ENCODE peak calls at places on chromosomes 2 and 18, in five cellular contexts. One of them, this sample, is unnamed.

GRCh38 chr2:65397122-65397521 is 35.3 kb downstream of the SPRED2 start:
- DNase-seq in H1: no peak
- DNase-seq in HepG2: no peak
- DNase-seq in WTC11: no peak
- DNase-seq in A549: no peak
- DNase-seq in this sample: no peak

GRCh38 chr2:73111300-73112025 is 1.3 kb downstream of the RAB11FIP5 start:
- DNase-seq in A549: peak; percentile 61
- DNase-seq in H1: peak; percentile 72
- DNase-seq in HepG2: peak; percentile 35
- DNase-seq in WTC11: peak; percentile 61
- DNase-seq in this sample: peak; percentile 45

GRCh38 chr2:231339318-231339717 is 56.2 kb upstream of the B3GNT7 start:
- DNase-seq in A549: no peak
- DNase-seq in H1: no peak
- DNase-seq in HepG2: peak; percentile 23
- DNase-seq in WTC11: no peak
- DNase-seq in this sample: no peak

GRCh38 chr18:36378194-36378593 is 80.7 kb downstream of the FHOD3 start:
- DNase-seq in HepG2: no peak
- DNase-seq in H1: no peak
- DNase-seq in WTC11: no peak
- DNase-seq in A549: no peak
- DNase-seq in this sample: no peak

GRCh38 chr2:15533860-15534480 is 27.2 kb downstream of the NBAS start:
- DNase-seq in WTC11: no peak
- DNase-seq in HepG2: no peak
- DNase-seq in A549: no peak
- DNase-seq in H1: no peak
- DNase-seq in this sample: no peak

GRCh38 chr2:27194538-27195354 is 17.1 kb upstream of the ATRAID start:
- DNase-seq in HepG2: peak; percentile 82
- DNase-seq in WTC11: no peak
- DNase-seq in H1: no peak
- DNase-seq in A549: peak; percentile 26
- DNase-seq in this sample: no peak

GRCh38 chr2:57516740-57517340 is 529.8 kb upstream of the VRK2 start:
- DNase-seq in HepG2: peak; percentile 36
- DNase-seq in H1: no peak
- DNase-seq in WTC11: no peak
- DNase-seq in A549: peak; percentile 57
- DNase-seq in this sample: peak; percentile 36

GRCh38 chr2:219081701-219082331 is 21.1 kb upstream of the IHH start:
- DNase-seq in WTC11: no peak
- DNase-seq in H1: no peak
- DNase-seq in A549: no peak
- DNase-seq in HepG2: peak; percentile 58
- DNase-seq in this sample: no peak

GRCh38 chr2:102245266-102246151 is 58.7 kb downstream of the IL1RL2 start:
- DNase-seq in HepG2: no peak
- DNase-seq in A549: no peak
- DNase-seq in WTC11: no peak
- DNase-seq in H1: peak; percentile 49
- DNase-seq in this sample: no peak

GRCh38 chr2:206728277-206729199 is 10.3 kb upstream of the DYTN start:
- DNase-seq in H1: no peak
- DNase-seq in A549: peak; percentile 39
- DNase-seq in HepG2: peak; percentile 39
- DNase-seq in WTC11: no peak
- DNase-seq in this sample: no peak

GRCh38 chr18:5895300-5895885 is at the start of gene TMEM200C:
- DNase-seq in A549: no peak
- DNase-seq in HepG2: no peak
- DNase-seq in WTC11: peak; percentile 57
- DNase-seq in H1: peak; percentile 66
- DNase-seq in this sample: no peak

GRCh38 chr2:168550670-168551069 is 94.6 kb downstream of the CERS6 start:
- DNase-seq in WTC11: peak; percentile 33
- DNase-seq in HepG2: no peak
- DNase-seq in H1: no peak
- DNase-seq in A549: no peak
- DNase-seq in this sample: no peak

GRCh38 chr18:44786697-44787096 is 106.0 kb downstream of the SETBP1 start:
- DNase-seq in H1: no peak
- DNase-seq in WTC11: no peak
- DNase-seq in A549: no peak
- DNase-seq in HepG2: no peak
- DNase-seq in this sample: no peak

GRCh38 chr2:197706839-197707207 is 1.7 kb downstream of the MARS2 start:
- DNase-seq in HepG2: no peak
- DNase-seq in H1: no peak
- DNase-seq in WTC11: no peak
- DNase-seq in A549: no peak
- DNase-seq in this sample: no peak

GRCh38 chr18:79787527-79788095 is 10.1 kb upstream of the KCNG2 start:
- DNase-seq in A549: no peak
- DNase-seq in HepG2: no peak
- DNase-seq in H1: no peak
- DNase-seq in WTC11: no peak
- DNase-seq in this sample: no peak
- TF ChIP-seq JUN in A549: no peak
- TF ChIP-seq JUN in HepG2: no peak
- TF ChIP-seq JUN in H1: no peak
- TF ChIP-seq JUN in WTC11: no peak
- TF ChIP-seq JUN in this sample: no peak

GRCh38 chr2:240766072-240766471 is 53.9 kb downstream of the KIF1A start:
- DNase-seq in A549: no peak
- DNase-seq in WTC11: no peak
- DNase-seq in H1: no peak
- DNase-seq in HepG2: no peak
- DNase-seq in this sample: no peak

GRCh38 chr2:240765007-240765406 is 55.0 kb downstream of the KIF1A start:
- DNase-seq in H1: no peak
- DNase-seq in WTC11: no peak
- DNase-seq in A549: no peak
- DNase-seq in HepG2: no peak
- DNase-seq in this sample: no peak

GRCh38 chr2:240769096-240769495 is 50.9 kb downstream of the KIF1A start:
- DNase-seq in HepG2: no peak
- DNase-seq in WTC11: no peak
- DNase-seq in A549: no peak
- DNase-seq in H1: no peak
- DNase-seq in this sample: no peak

GRCh38 chr2:240768216-240768615 is 51.8 kb downstream of the KIF1A start:
- DNase-seq in A549: no peak
- DNase-seq in H1: no peak
- DNase-seq in HepG2: no peak
- DNase-seq in WTC11: no peak
- DNase-seq in this sample: no peak

DNA sequence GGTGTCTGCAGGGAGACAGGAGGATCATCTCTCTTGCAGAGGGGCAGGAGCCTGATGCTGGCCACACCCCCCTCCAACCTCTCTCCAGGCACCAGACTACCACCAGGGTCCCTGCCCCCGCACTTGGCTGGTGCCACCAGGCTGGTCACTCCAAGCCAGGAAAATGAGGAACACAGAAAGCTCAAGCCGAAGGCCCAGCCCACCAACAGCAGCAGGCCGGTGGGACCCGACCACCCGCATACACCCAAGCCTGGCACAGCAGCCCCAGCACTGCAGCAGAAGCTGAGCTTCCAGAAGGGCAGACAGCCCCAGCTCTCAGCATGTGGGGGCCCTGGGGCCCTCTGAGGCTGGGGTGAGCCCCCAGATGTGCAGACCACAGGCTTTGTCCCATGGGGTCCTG is 52.7 kb downstream of the KIF1A start:
- DNase-seq in HepG2: no peak
- DNase-seq in WTC11: no peak
- DNase-seq in A549: no peak
- DNase-seq in H1: no peak
- DNase-seq in this sample: no peak
- TF ChIP-seq JUN in HepG2: no peak
- TF ChIP-seq JUN in WTC11: no peak
- TF ChIP-seq JUN in A549: no peak
- TF ChIP-seq JUN in H1: no peak
- TF ChIP-seq JUN in this sample: no peak

GRCh38 chr2:217935901-217936684 is 66.7 kb downstream of the TNS1 start:
- DNase-seq in H1: no peak
- DNase-seq in HepG2: no peak
- DNase-seq in A549: no peak
- DNase-seq in WTC11: no peak
- DNase-seq in this sample: no peak
- TF ChIP-seq JUN in H1: no peak
- TF ChIP-seq JUN in HepG2: no peak
- TF ChIP-seq JUN in A549: no peak
- TF ChIP-seq JUN in WTC11: no peak
- TF ChIP-seq JUN in this sample: no peak

GRCh38 chr2:150008901-150009300 is 421.3 kb upstream of the MMADHC start:
- DNase-seq in A549: no peak
- DNase-seq in H1: no peak
- DNase-seq in HepG2: no peak
- DNase-seq in WTC11: no peak
- DNase-seq in this sample: no peak

GRCh38 chr2:150007815-150008430 is 420.3 kb upstream of the MMADHC start:
- DNase-seq in H1: no peak
- DNase-seq in A549: no peak
- DNase-seq in WTC11: no peak
- DNase-seq in HepG2: no peak
- DNase-seq in this sample: no peak

GRCh38 chr2:150011336-150011735 is 423.8 kb upstream of the MMADHC start:
- DNase-seq in WTC11: no peak
- DNase-seq in HepG2: no peak
- DNase-seq in A549: no peak
- DNase-seq in H1: no peak
- DNase-seq in this sample: no peak

GRCh38 chr2:150013011-150013410 is 425.4 kb upstream of the MMADHC start:
- DNase-seq in WTC11: no peak
- DNase-seq in H1: no peak
- DNase-seq in A549: no peak
- DNase-seq in HepG2: no peak
- DNase-seq in this sample: no peak
- TF ChIP-seq JUN in WTC11: no peak
- TF ChIP-seq JUN in H1: no peak
- TF ChIP-seq JUN in A549: no peak
- TF ChIP-seq JUN in HepG2: no peak
- TF ChIP-seq JUN in this sample: no peak

GRCh38 chr2:147177449-147177848 is 667.4 kb upstream of the ACVR2A start:
- DNase-seq in WTC11: no peak
- DNase-seq in HepG2: no peak
- DNase-seq in H1: no peak
- DNase-seq in A549: no peak
- DNase-seq in this sample: no peak

GRCh38 chr2:147181351-147182029 is 663.3 kb upstream of the ACVR2A start:
- DNase-seq in HepG2: no peak
- DNase-seq in H1: no peak
- DNase-seq in WTC11: no peak
- DNase-seq in A549: no peak
- DNase-seq in this sample: no peak

DNA sequence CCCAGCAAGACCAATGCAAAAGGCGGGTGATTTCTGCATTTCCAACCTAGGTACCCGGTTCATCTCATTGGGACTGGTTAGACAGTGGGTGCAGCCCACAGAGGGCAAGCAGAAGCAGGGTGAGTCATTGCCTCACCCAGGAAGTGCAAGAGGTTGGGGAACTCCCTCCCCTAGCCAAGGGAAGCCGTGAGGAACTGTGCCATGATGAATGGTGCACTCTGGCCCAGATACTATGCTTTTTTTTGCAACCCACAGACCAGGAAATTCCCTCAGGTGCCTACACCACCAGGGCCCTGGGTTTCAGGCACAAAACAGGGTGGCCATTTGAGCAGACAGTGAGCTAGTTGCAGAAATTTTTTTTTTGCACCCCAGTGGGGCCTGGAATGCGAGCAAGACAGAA is 662.6 kb upstream of the ACVR2A start:
- DNase-seq in A549: no peak
- DNase-seq in WTC11: no peak
- DNase-seq in H1: no peak
- DNase-seq in HepG2: no peak
- DNase-seq in this sample: no peak
- TF ChIP-seq JUN in A549: no peak
- TF ChIP-seq JUN in WTC11: no peak
- TF ChIP-seq JUN in H1: no peak
- TF ChIP-seq JUN in HepG2: no peak
- TF ChIP-seq JUN in this sample: no peak

DNA sequence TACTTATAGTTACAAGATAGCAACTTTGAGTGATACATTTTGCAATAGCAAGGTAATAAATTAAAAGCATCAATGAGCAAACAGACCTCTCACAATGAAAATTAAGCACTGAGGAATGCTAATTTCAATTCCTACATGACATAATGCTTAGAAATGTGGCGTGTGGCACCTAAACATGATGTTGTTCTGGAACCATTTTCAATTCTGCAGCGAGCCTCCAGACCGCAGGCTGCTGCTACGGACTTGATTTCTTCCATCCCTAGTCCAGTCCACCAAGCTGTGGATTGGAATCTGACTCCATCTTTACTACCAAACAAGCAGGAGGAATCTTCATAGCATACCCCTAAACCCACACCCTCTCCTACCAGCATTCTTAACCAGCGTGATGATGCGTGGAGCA is 58.7 kb upstream of the ZNF397 start:
- DNase-seq in HepG2: no peak
- DNase-seq in WTC11: no peak
- DNase-seq in H1: no peak
- DNase-seq in A549: no peak
- DNase-seq in this sample: no peak
- TF ChIP-seq JUN in HepG2: no peak
- TF ChIP-seq JUN in WTC11: no peak
- TF ChIP-seq JUN in H1: no peak
- TF ChIP-seq JUN in A549: no peak
- TF ChIP-seq JUN in this sample: no peak

GRCh38 chr18:79567481-79568147 is 112.0 kb upstream of the CTDP1 start:
- DNase-seq in A549: no peak
- DNase-seq in WTC11: peak; percentile 54
- DNase-seq in HepG2: no peak
- DNase-seq in H1: no peak
- DNase-seq in this sample: no peak

GRCh38 chr18:79568543-79569205 is 110.9 kb upstream of the CTDP1 start:
- DNase-seq in HepG2: no peak
- DNase-seq in A549: no peak
- DNase-seq in H1: no peak
- DNase-seq in WTC11: no peak
- DNase-seq in this sample: no peak

GRCh38 chr18:79569720-79570119 is 109.9 kb upstream of the CTDP1 start:
- DNase-seq in H1: no peak
- DNase-seq in A549: no peak
- DNase-seq in HepG2: no peak
- DNase-seq in WTC11: no peak
- DNase-seq in this sample: no peak

GRCh38 chr18:79564441-79564840 is 115.2 kb upstream of the CTDP1 start:
- DNase-seq in H1: no peak
- DNase-seq in A549: no peak
- DNase-seq in HepG2: no peak
- DNase-seq in WTC11: no peak
- DNase-seq in this sample: no peak

GRCh38 chr18:79566841-79567370 is 112.7 kb upstream of the CTDP1 start:
- DNase-seq in A549: no peak
- DNase-seq in HepG2: no peak
- DNase-seq in H1: no peak
- DNase-seq in WTC11: no peak
- DNase-seq in this sample: no peak
- TF ChIP-seq JUN in A549: no peak
- TF ChIP-seq JUN in HepG2: no peak
- TF ChIP-seq JUN in H1: no peak
- TF ChIP-seq JUN in WTC11: no peak
- TF ChIP-seq JUN in this sample: no peak

This sample was measured in K562.